ENCODE peak calls at places on chromosomes 5 and 9, in six cellular contexts. S is breast epithelium, X is astrocyte, F is Panc1, W is dorsolateral prefrontal cortex, T is fibroblast of lung. J is an unnamed sample.
A peak's percentile ranks its signal among the peaks of the same experiment; 100 is the strongest.

GRCh38 chr5:152288917-152289595 is 116.0 kb downstream of the NMUR2 start:
- DNase-seq in S (no peak), X (no peak), F (no peak), W (no peak), T (no peak), J (no peak)

GRCh38 chr5:92402045-92402444 is 1018.9 kb upstream of the ARRDC3 start:
- DNase-seq in S (no peak), X (peak; percentile 57), F (no peak), W (no peak), T (peak; percentile 68), J (no peak)

GRCh38 chr5:10201223-10201868 is 48.3 kb downstream of the ATPSCKMT start:
- DNase-seq in S (no peak), X (no peak), F (no peak), W (no peak), T (no peak), J (no peak)

GRCh38 chr5:103582364-103582763 is 19.8 kb upstream of the NUDT12 start:
- DNase-seq in S (no peak), X (peak; percentile 35), F (no peak), W (no peak), T (peak; percentile 52), J (peak; percentile 52)

GRCh38 chr5:5348135-5348534 is 74.3 kb upstream of the ICE1 start:
- DNase-seq in S (no peak), X (no peak), F (no peak), W (no peak), T (no peak), J (no peak)

GRCh38 chr5:171437286-171437821 is 17.9 kb downstream of the FGF18 start:
- DNase-seq in S (peak; percentile 68), X (no peak), F (no peak), W (no peak), T (no peak), J (peak; percentile 92)

GRCh38 chr9:89309608-89310485 is 1.1 kb upstream of the CKS2 start:
- DNase-seq in S (no peak), X (no peak), F (no peak), W (no peak), T (no peak), J (no peak)

GRCh38 chr9:125608488-125609224 is 98.4 kb downstream of the MAPKAP1 start:
- DNase-seq in S (no peak), X (peak; percentile 46), F (no peak), W (no peak), T (peak; percentile 58), J (no peak)

GRCh38 chr9:76884823-76885222 is 21.1 kb downstream of the PRUNE2 start:
- DNase-seq in S (no peak), X (no peak), F (no peak), W (no peak), T (no peak), J (no peak)

GRCh38 chr5:125719681-125720676 is 703.2 kb upstream of the GRAMD2B start:
- DNase-seq in S (no peak), X (peak; percentile 39), F (no peak), W (no peak), T (peak; percentile 49), J (peak; percentile 29)

GRCh38 chr5:3595102-3595961 is at the start of gene IRX1:
- DNase-seq in S (no peak), X (peak; percentile 47), F (no peak), W (no peak), T (peak; percentile 74), J (no peak)

GRCh38 chr9:70049236-70049635 is 5.6 kb downstream of the MAMDC2 start:
- DNase-seq in S (no peak), X (peak; percentile 59), F (no peak), W (no peak), T (peak; percentile 67), J (peak; percentile 67)

GRCh38 chr9:15268796-15269195 is 38.2 kb downstream of the TTC39B start:
- DNase-seq in S (no peak), X (no peak), F (no peak), W (no peak), T (no peak), J (no peak)

GRCh38 chr9:115456515-115456914 is 338.6 kb upstream of the TNC start:
- DNase-seq in S (no peak), X (peak; percentile 70), F (no peak), W (no peak), T (peak; percentile 73), J (no peak)

GRCh38 chr5:126477281-126477680 is 54.1 kb downstream of the GRAMD2B start:
- DNase-seq in S (no peak), X (peak; percentile 68), F (no peak), W (no peak), T (peak; percentile 71), J (no peak)

GRCh38 chr5:83035373-83036170 is 41.6 kb downstream of the TMEM167A start:
- DNase-seq in S (no peak), X (no peak), F (no peak), W (peak; percentile 94), T (no peak), J (peak; percentile 55)

GRCh38 chr9:81032831-81033230 is 656.5 kb downstream of the TLE1 start:
- DNase-seq in S (no peak), X (peak; percentile 81), F (no peak), W (no peak), T (peak; percentile 82), J (no peak)

GRCh38 chr9:19651681-19652080 is 137.2 kb downstream of the SLC24A2 start:
- DNase-seq in S (no peak), X (no peak), F (no peak), W (no peak), T (no peak), J (no peak)

GRCh38 chr5:99940540-99940939 is 594.6 kb upstream of the FAM174A start:
- DNase-seq in S (no peak), X (no peak), F (no peak), W (no peak), T (no peak), J (no peak)

GRCh38 chr9:14836885-14837284 is 73.3 kb downstream of the FREM1 start:
- DNase-seq in S (no peak), X (no peak), F (no peak), W (no peak), T (no peak), J (no peak)

GRCh38 chr5:132365213-132365612 is 4.3 kb upstream of the SLC22A5 start:
- DNase-seq in S (no peak), X (peak; percentile 96), F (no peak), W (no peak), T (peak; percentile 97), J (no peak)

GRCh38 chr9:110076894-110077725 is 130.8 kb downstream of the C9orf152 start:
- DNase-seq in S (no peak), X (peak; percentile 92), F (no peak), W (no peak), T (peak; percentile 94), J (no peak)

GRCh38 chr5:169626779-169627178 is 10.3 kb upstream of the DOCK2 start:
- DNase-seq in S (no peak), X (peak; percentile 98), F (no peak), W (no peak), T (peak; percentile 99), J (no peak)

GRCh38 chr5:5304361-5305035 is 118.0 kb upstream of the ICE1 start:
- DNase-seq in S (no peak), X (no peak), F (peak; percentile 12), W (no peak), T (no peak), J (no peak)

GRCh38 chr9:93332317-93332716 is 119.2 kb upstream of the FAM120A start:
- DNase-seq in S (no peak), X (no peak), F (no peak), W (no peak), T (no peak), J (no peak)

DNA sequence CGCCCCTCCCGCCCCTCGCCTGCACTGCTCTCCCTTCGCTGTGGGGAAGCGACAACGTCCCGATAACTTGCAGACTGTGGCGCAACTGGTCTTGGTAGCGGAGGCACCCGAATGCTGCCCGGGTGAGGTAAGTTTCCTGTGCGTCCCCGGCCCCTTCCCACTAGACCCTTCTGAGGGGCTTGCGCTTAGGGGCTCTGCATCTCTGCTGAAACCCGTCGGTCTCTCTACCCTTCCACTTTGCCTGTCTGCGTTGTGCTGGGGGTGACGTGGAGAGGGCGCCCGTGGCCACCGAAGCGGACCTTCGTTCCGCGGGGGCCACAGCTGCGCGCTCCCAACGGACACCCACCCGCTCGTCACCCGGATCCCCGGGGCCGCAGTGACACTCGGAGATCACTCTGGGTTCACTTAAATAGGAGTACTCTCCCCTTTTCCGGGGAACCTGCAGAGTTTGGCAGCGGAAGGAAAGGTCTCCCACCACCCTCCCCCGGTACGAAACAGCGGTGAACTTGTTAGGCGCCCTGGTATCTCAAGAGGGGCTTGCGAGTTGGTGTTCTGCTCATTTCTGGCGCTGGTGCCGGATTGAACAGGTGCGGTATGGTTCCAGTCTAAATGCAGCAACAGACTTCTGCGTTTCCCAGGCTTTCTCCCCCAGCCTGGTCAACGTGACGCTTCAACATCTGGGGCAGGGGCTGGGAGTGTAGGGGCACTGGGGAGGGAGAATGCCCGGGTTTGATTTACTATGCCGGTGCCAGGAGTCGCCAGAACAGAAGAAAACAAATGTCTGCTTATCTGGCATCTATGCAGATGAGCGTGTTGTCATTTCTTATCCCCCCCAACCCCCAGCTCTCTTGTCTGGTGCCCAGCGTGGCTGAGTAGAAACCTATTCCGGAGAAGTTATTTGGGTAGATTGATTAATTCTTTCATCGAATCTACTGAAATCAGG is 867 bp downstream of the PIP5K1B start:
- DNase-seq in S (no peak), X (no peak), F (no peak), W (peak; percentile 44), T (peak; percentile 6), J (peak; percentile 5)
- H3K27ac ChIP-seq in S (peak overlapping the region; percentile 64), X (no peak overlapping the region), F (no peak overlapping the region), W (peak overlapping the region; percentile 74), T (no peak overlapping the region), J (peak overlapping the region; percentile 81)

DNA sequence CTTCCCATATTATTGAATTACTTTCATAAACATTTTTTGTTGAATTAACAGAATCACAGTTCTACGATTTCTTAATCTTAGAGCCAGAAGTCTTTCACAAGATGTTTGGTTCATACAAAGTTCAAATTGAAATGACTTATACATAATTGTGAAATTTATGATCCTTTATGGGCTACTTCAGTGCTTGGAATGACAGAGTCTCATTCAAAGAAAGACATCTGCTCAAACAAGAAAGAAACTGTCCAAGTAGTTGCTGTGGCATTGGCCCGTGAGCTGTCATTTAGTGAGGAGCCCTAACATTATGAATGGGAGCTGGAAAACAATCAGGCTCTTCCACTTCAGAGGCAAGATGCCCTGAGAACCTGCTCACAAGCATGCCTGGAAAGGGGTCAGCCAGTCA is 63.4 kb downstream of the AUH start:
- DNase-seq in S (no peak), X (no peak), F (no peak), W (no peak), T (peak; percentile 3), J (no peak)
- H3K27ac ChIP-seq in S (peak overlapping the region; percentile 16), X (no peak overlapping the region), F (no peak overlapping the region), W (no peak overlapping the region), T (no peak overlapping the region), J (no peak overlapping the region)

DNA sequence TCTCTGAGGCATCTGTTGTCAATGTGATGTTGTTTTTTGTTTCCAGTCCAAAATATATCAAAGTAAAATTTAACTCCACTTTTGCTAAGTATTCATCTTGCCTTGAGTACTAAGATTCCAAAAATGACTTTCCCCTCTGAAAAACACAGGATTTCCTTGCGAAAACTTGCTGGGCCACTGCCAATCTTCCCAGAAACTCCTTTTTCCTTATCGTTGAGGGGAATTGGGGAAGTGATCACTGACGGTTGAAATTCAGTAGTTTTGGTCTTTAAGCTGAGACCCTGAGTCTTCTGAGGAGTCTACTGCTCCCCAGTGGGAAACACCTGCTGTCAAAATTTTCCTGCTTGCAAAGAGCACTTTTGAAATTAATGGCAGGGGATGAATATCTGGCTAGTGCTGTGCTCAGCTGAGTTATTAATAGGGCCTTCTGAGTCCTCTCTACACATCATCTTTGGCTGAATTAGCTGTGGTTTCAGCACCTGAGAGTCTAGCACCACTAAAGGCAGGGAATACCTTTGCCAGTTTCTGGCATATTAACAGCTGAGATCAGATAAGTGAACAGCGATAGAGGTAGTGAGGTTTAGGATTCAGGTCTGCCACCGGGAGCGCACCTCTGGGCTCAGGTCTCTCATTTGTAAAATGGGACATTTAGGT is 18.0 kb downstream of the TLR4 start:
- DNase-seq in S (no peak), X (no peak), F (no peak), W (no peak), T (no peak), J (no peak)
- H3K27ac ChIP-seq in S (no peak overlapping the region), X (no peak overlapping the region), F (no peak overlapping the region), W (no peak overlapping the region), T (no peak overlapping the region), J (no peak overlapping the region)

GRCh38 chr9:24210641-24211040 is 335.1 kb downstream of the IZUMO3 start:
- DNase-seq in S (no peak), X (no peak), F (no peak), W (no peak), T (no peak), J (no peak)
- H3K27ac ChIP-seq in S (no peak overlapping the region), X (no peak overlapping the region), F (no peak overlapping the region), W (no peak overlapping the region), T (no peak overlapping the region), J (no peak overlapping the region)

J was measured in body of pancreas.